ENCODE peak calls at places on chromosomes 6 and 20, in nine cellular contexts. R is GM23338, S is AG10803, G is breast epithelium, X is pancreas, M is vagina, K is activated B cell treated with CpG ODN at 0.5 μM for 24 hours, B is epithelial cell of esophagus, H is fibroblast of pulmonary artery. A is an unnamed sample.

GRCh38 chr6:31794294-31794865 is 1.2 kb downstream of the VARS1 start:
- DNase-seq in R (peak), S (peak), G (no peak), X (no peak), M (no peak), K (no peak), B (peak), H (peak), A (no peak)

GRCh38 chr6:162435071-162435470 is 292.5 kb downstream of the PRKN start:
- DNase-seq in R (no peak), S (no peak), G (no peak), X (no peak), M (no peak), K (no peak), B (no peak), H (no peak), A (no peak)

GRCh38 chr6:116447496-116448011 is 13.6 kb upstream of the CALHM6 start:
- DNase-seq in R (no peak), S (peak), G (no peak), X (no peak), M (no peak), K (no peak), B (peak), H (peak), A (no peak)

GRCh38 chr6:147787407-147787806 is 278.9 kb downstream of the SAMD5 start:
- DNase-seq in R (no peak), S (no peak), G (no peak), X (no peak), M (no peak), K (no peak), B (no peak), H (no peak), A (no peak)

GRCh38 chr6:108699290-108700041 is 138.7 kb downstream of the FOXO3 start:
- DNase-seq in R (no peak), S (no peak), G (no peak), X (no peak), M (no peak), K (no peak), B (no peak), H (peak), A (no peak)

GRCh38 chr6:41200901-41201783 is at the start of gene TREML2:
- DNase-seq in R (no peak), S (no peak), G (no peak), X (no peak), M (peak), K (peak), B (no peak), H (no peak), A (no peak)

GRCh38 chr6:106910999-106911949 is 63.3 kb downstream of the CD24 start:
- DNase-seq in R (no peak), S (no peak), G (no peak), X (no peak), M (no peak), K (no peak), B (peak), H (no peak), A (no peak)

GRCh38 chr6:142945071-142945445 is at the start of gene HIVEP2:
- DNase-seq in R (peak), S (peak), G (peak), X (peak), M (peak), K (peak), B (peak), H (peak), A (peak)

GRCh38 chr20:36491901-36492617 is 49.3 kb upstream of the MYL9 start:
- DNase-seq in R (no peak), S (no peak), G (no peak), X (no peak), M (no peak), K (no peak), B (peak), H (peak), A (no peak)

GRCh38 chr6:97630592-97630991 is 347.6 kb upstream of the MMS22L start:
- DNase-seq in R (no peak), S (peak), G (no peak), X (no peak), M (no peak), K (no peak), B (peak), H (no peak), A (no peak)

GRCh38 chr6:109295766-109296156 is 86.5 kb downstream of the CD164 start:
- DNase-seq in R (no peak), S (no peak), G (no peak), X (no peak), M (no peak), K (no peak), B (no peak), H (no peak), A (no peak)

GRCh38 chr6:109717971-109718370 is 26.9 kb downstream of the FIG4 start:
- DNase-seq in R (no peak), S (no peak), G (no peak), X (no peak), M (no peak), K (no peak), B (no peak), H (no peak), A (no peak)

GRCh38 chr6:101716810-101717209 is 323.3 kb downstream of the GRIK2 start:
- DNase-seq in R (peak), S (no peak), G (no peak), X (no peak), M (no peak), K (no peak), B (no peak), H (no peak), A (no peak)

GRCh38 chr6:16421462-16421960 is 183.1 kb downstream of the GMPR start:
- DNase-seq in R (no peak), S (no peak), G (no peak), X (no peak), M (no peak), K (no peak), B (no peak), H (no peak), A (no peak)

GRCh38 chr20:16580127-16580526 is 6.9 kb upstream of the KIF16B start:
- DNase-seq in R (no peak), S (peak), G (no peak), X (no peak), M (no peak), K (no peak), B (peak), H (peak), A (no peak)

GRCh38 chr6:1758076-1758679 is 148.5 kb downstream of the FOXC1 start:
- DNase-seq in R (no peak), S (no peak), G (no peak), X (no peak), M (no peak), K (no peak), B (peak), H (no peak), A (no peak)
- TF ChIP-seq CTCF in R (no peak), S (no peak), G (no peak), X (no peak), M (no peak), K (no peak), B (no peak), H (no peak), A (no peak)

GRCh38 chr6:169168302-169168630 is 85.4 kb downstream of the THBS2 start:
- DNase-seq in R (no peak), S (no peak), G (no peak), X (no peak), M (no peak), K (no peak), B (no peak), H (no peak), A (no peak)

GRCh38 chr6:169165561-169166300 is 87.9 kb downstream of the THBS2 start:
- DNase-seq in R (no peak), S (no peak), G (no peak), X (no peak), M (peak), K (no peak), B (no peak), H (peak), A (no peak)

GRCh38 chr6:169168706-169169105 is 84.9 kb downstream of the THBS2 start:
- DNase-seq in R (no peak), S (no peak), G (no peak), X (no peak), M (peak), K (no peak), B (no peak), H (peak), A (no peak)

GRCh38 chr6:169167581-169168301 is 85.9 kb downstream of the THBS2 start:
- DNase-seq in R (no peak), S (peak), G (no peak), X (no peak), M (peak), K (no peak), B (no peak), H (peak), A (no peak)

GRCh38 chr6:169166896-169167580 is 86.6 kb downstream of the THBS2 start:
- DNase-seq in R (no peak), S (no peak), G (no peak), X (no peak), M (peak), K (no peak), B (no peak), H (no peak), A (no peak)
- TF ChIP-seq CTCF in R (no peak), S (no peak), G (no peak), X (no peak), M (no peak), K (no peak), B (no peak), H (no peak), A (no peak)

GRCh38 chr6:1477432-1478090 is 88.2 kb downstream of the FOXF2 start:
- DNase-seq in R (peak), S (peak), G (no peak), X (no peak), M (no peak), K (no peak), B (peak), H (peak), A (no peak)
- TF ChIP-seq CTCF in R (no peak), S (no peak), G (no peak), X (no peak), M (no peak), K (no peak), B (no peak), H (peak), A (no peak)

DNA sequence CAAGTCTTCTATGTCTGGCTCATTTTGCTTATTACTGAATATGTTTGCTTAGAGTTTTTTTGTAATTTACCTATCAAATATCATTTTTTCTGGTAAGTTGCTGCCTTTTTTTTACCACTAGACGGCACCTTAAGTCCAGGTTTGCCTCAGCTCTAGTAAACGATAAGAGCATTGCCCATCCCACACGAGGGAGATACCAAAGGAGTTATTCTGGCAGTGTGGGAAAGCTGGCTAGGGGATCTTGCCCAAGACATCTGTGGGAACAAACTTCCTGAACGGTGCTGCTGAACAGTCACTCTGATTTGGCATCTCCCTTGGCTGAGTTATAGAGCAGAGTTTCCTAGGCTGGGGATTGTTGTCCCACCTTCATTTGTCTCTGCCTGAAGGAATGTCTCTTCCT is 306.4 kb downstream of the COL12A1 start:
- DNase-seq in R (peak), S (peak), G (no peak), X (no peak), M (no peak), K (no peak), B (peak), H (peak), A (no peak)
- TF ChIP-seq CTCF in R (peak), S (no peak), G (no peak), X (no peak), M (no peak), K (no peak), B (peak), H (peak), A (no peak)

DNA sequence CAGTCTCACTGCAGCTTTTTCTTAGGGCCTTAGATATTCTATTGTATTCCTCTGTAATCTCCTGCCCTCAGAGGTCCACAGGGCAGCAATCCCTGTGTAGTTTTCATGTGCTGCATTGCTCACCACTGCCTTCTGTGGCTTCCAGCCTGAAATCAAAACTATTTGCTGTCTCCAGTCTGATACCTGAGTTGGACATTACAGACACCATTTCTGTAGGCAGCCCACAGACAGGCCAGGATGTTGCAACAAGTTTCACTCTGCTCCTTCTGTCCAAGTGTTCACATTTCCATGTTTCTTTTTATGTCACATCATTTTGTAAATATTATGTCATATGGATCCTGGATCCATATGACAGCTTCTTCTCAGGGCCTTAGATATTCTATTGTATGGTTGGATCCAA is 21.8 kb downstream of the ECI2 start:
- DNase-seq in R (no peak), S (no peak), G (no peak), X (no peak), M (no peak), K (no peak), B (no peak), H (no peak), A (no peak)
- TF ChIP-seq CTCF in R (no peak), S (no peak), G (no peak), X (no peak), M (no peak), K (no peak), B (no peak), H (no peak), A (no peak)

DNA sequence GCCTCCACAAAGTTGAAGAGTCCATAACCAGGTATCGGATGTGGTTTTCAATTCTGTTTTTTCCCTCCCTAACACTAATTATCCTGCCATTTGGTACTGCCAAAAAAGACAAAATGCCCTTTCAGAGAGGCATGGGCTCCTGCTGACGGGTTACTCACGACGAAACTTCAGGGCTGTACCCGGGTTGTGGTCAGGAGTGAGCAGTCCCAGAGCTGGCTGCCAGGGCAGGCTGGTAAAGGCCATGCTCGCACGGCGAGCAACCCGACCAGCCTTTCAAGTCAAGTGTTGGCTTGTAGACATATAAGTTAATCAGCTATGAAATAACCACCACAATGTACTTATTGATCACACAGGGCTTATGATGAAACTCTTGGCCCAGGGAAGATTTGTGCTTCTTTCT is 152.5 kb downstream of the FOXC1 start:
- DNase-seq in R (no peak), S (no peak), G (no peak), X (no peak), M (no peak), K (no peak), B (peak), H (no peak), A (no peak)
- TF ChIP-seq CTCF in R (no peak), S (no peak), G (no peak), X (no peak), M (no peak), K (no peak), B (no peak), H (no peak), A (no peak)

GRCh38 chr6:165849539-165850430 is 186.7 kb upstream of the PDE10A start:
- DNase-seq in R (no peak), S (no peak), G (no peak), X (no peak), M (no peak), K (no peak), B (no peak), H (peak), A (no peak)

GRCh38 chr6:165846123-165846966 is 183.3 kb upstream of the PDE10A start:
- DNase-seq in R (no peak), S (no peak), G (no peak), X (no peak), M (no peak), K (no peak), B (no peak), H (no peak), A (no peak)

GRCh38 chr6:165847407-165848098 is 184.5 kb upstream of the PDE10A start:
- DNase-seq in R (no peak), S (no peak), G (no peak), X (no peak), M (no peak), K (no peak), B (no peak), H (peak), A (no peak)

GRCh38 chr6:165850434-165851019 is 187.5 kb upstream of the PDE10A start:
- DNase-seq in R (peak), S (peak), G (peak), X (peak), M (no peak), K (peak), B (peak), H (peak), A (peak)

GRCh38 chr6:165848099-165848461 is 185.0 kb upstream of the PDE10A start:
- DNase-seq in R (peak), S (no peak), G (no peak), X (no peak), M (no peak), K (no peak), B (no peak), H (no peak), A (no peak)
- TF ChIP-seq CTCF in R (peak), S (no peak), G (no peak), X (no peak), M (no peak), K (no peak), B (no peak), H (no peak), A (peak)

DNA sequence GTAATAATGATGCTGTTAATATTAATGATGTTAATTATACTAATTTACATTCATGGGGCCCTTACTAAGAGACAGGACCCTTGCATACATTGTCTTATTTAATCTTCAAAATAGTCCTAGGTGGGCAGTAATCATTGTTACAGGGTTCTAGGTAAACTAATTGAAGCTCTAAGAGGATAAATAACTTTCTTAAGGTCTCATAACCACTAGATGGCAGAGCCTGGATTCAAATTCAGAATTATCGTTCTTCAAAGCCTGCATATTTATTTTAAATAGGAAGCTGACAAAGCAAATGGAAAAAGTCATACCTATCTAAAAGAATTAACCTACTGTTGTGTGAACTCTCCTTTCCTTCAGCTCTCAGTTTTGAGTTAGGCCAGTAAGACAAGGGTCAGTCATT is 23.5 kb downstream of the PTCHD4 start:
- DNase-seq in R (peak), S (no peak), G (no peak), X (no peak), M (no peak), K (no peak), B (peak), H (peak), A (no peak)
- TF ChIP-seq CTCF in R (peak), S (no peak), G (no peak), X (no peak), M (no peak), K (no peak), B (peak), H (peak), A (no peak)

GRCh38 chr6:44051516-44051915 is 75.7 kb downstream of the MRPL14 start:
- DNase-seq in R (no peak), S (peak), G (no peak), X (no peak), M (no peak), K (no peak), B (peak), H (peak), A (no peak)

GRCh38 chr6:44053760-44054556 is 73.3 kb downstream of the MRPL14 start:
- DNase-seq in R (no peak), S (peak), G (no peak), X (peak), M (no peak), K (no peak), B (no peak), H (peak), A (no peak)

GRCh38 chr6:44053106-44053756 is 74.0 kb downstream of the MRPL14 start:
- DNase-seq in R (no peak), S (no peak), G (no peak), X (peak), M (no peak), K (no peak), B (no peak), H (no peak), A (no peak)

GRCh38 chr6:44050872-44051421 is 76.3 kb downstream of the MRPL14 start:
- DNase-seq in R (no peak), S (no peak), G (no peak), X (no peak), M (no peak), K (no peak), B (peak), H (no peak), A (no peak)

GRCh38 chr6:44052419-44053011 is 74.7 kb downstream of the MRPL14 start:
- DNase-seq in R (peak), S (peak), G (no peak), X (no peak), M (no peak), K (no peak), B (no peak), H (peak), A (no peak)
- TF ChIP-seq CTCF in R (no peak), S (peak), G (peak), X (no peak), M (no peak), K (no peak), B (no peak), H (peak), A (no peak)